ENCODE peak calls at places on chromosome 17, in eight cellular contexts. I is pancreas; W is thoracic aorta; Z is AG04450; Y is effector memory CD4-positive, alpha-beta T cell; O is spleen; Q is prostate gland; A is HepG2. P is an unnamed sample.

GRCh38 chr17:8504460-8505207 is 69.0 kb downstream of the NDEL1 start:
- DNase-seq in I (no peak), Q (no peak), O (no peak), W (no peak), Z (no peak), Y (no peak), A (no peak), P (no peak)

GRCh38 chr17:39380144-39380543 is 21.3 kb downstream of the FBXL20 start:
- DNase-seq in Q (no peak), A (no peak), O (no peak), Z (no peak), Y (no peak), W (no peak), I (no peak), P (no peak)

GRCh38 chr17:27624555-27624954 is 6.4 kb upstream of the LGALS9 start:
- DNase-seq in I (no peak), Z (no peak), Q (no peak), A (no peak), O (no peak), Y (no peak), W (no peak), P (no peak)

GRCh38 chr17:72535346-72535745 is 414.5 kb downstream of the SOX9 start:
- DNase-seq in O (no peak), Z (no peak), Y (no peak), W (no peak), A (no peak), Q (no peak), I (no peak), P (no peak)

GRCh38 chr17:63138713-63139112 is 172.7 kb downstream of the TANC2 start:
- DNase-seq in W (no peak), Z (no peak), Y (no peak), O (no peak), A (no peak), I (no peak), Q (no peak), P (no peak)

GRCh38 chr17:51869387-51869786 is 289.1 kb downstream of the CA10 start:
- DNase-seq in Y (no peak), O (no peak), W (no peak), Q (no peak), A (peak), I (no peak), Z (no peak), P (no peak)

GRCh38 chr17:46117850-46118696 is 75.2 kb downstream of the KANSL1 start:
- DNase-seq in Y (no peak), Z (no peak), A (no peak), O (no peak), W (no peak), Q (no peak), I (no peak), P (no peak)

GRCh38 chr17:62597920-62598319 is 29.6 kb upstream of the MRC2 start:
- DNase-seq in Z (no peak), I (no peak), A (no peak), Q (no peak), W (no peak), Y (no peak), O (no peak), P (no peak)

GRCh38 chr17:50051082-50051576 is 4.8 kb upstream of the ITGA3 start:
- DNase-seq in Y (no peak), Z (no peak), A (no peak), W (no peak), I (no peak), O (peak), Q (no peak), P (no peak)

GRCh38 chr17:2239882-2240430 is 63.6 kb downstream of the SMG6 start:
- DNase-seq in A (no peak), Y (no peak), O (no peak), Z (peak), I (no peak), W (peak), Q (no peak), P (peak)

GRCh38 chr17:67187927-67188326 is 57.1 kb downstream of the HELZ start:
- DNase-seq in O (no peak), Z (no peak), Q (no peak), A (no peak), W (no peak), Y (no peak), I (no peak), P (no peak)

GRCh38 chr17:39623356-39623950 is 3.3 kb upstream of the PPP1R1B start:
- DNase-seq in Z (no peak), Q (peak), I (peak), A (peak), Y (peak), O (peak), W (peak), P (no peak)

GRCh38 chr17:67582632-67583230 is 135.0 kb upstream of the NOL11 start:
- DNase-seq in I (peak), Q (peak), Y (no peak), Z (no peak), W (no peak), A (no peak), O (no peak), P (no peak)

GRCh38 chr17:73802314-73802713 is 158.1 kb upstream of the SDK2 start:
- DNase-seq in O (no peak), Z (no peak), W (no peak), Y (no peak), I (no peak), Q (no peak), A (peak), P (no peak)

GRCh38 chr17:54527941-54528340 is 372.7 kb upstream of the TOM1L1 start:
- DNase-seq in O (no peak), Z (no peak), W (no peak), Q (no peak), A (no peak), I (no peak), Y (no peak), P (no peak)

GRCh38 chr17:5585814-5586558 is 1.7 kb upstream of the NLRP1 start:
- DNase-seq in Y (no peak), O (no peak), Z (no peak), A (no peak), Q (no peak), W (no peak), I (no peak), P (peak)

GRCh38 chr17:4739122-4740024 is at the start of the genes CXCL16 and ZMYND15:
- DNase-seq in I (peak), Z (no peak), A (no peak), O (peak), Q (peak), W (no peak), Y (peak), P (no peak)

GRCh38 chr17:34874496-34874895 is 86.8 kb downstream of the CCT6B start:
- DNase-seq in I (no peak), O (no peak), W (no peak), A (no peak), Y (no peak), Z (no peak), Q (no peak), P (no peak)

GRCh38 chr17:37741334-37742113 is 3.3 kb downstream of the HNF1B start:
- DNase-seq in O (no peak), Y (no peak), Z (no peak), I (peak), A (no peak), W (no peak), Q (no peak), P (no peak)

GRCh38 chr17:3602499-3602898 is 6.7 kb downstream of the TRPV1 start:
- DNase-seq in I (no peak), Y (no peak), W (no peak), A (peak), O (no peak), Z (no peak), Q (no peak), P (no peak)

GRCh38 chr17:2977157-2977556 is 86.2 kb downstream of the OR1D5 start:
- DNase-seq in O (no peak), Y (no peak), Z (no peak), A (no peak), W (no peak), I (no peak), Q (no peak), P (no peak)

GRCh38 chr17:2049333-2050245 is 5.3 kb upstream of the HIC1 start:
- DNase-seq in Z (no peak), A (no peak), I (peak), Q (peak), W (no peak), Y (peak), O (peak), P (no peak)

GRCh38 chr17:45234641-45235040 is 13.0 kb downstream of the FMNL1 start:
- DNase-seq in Z (no peak), O (peak), I (no peak), Y (no peak), A (peak), W (no peak), Q (no peak), P (no peak)

GRCh38 chr17:31645351-31645750 is 213.7 kb downstream of the COPRS start:
- DNase-seq in O (no peak), Y (no peak), I (no peak), A (no peak), W (no peak), Q (no peak), Z (no peak), P (no peak)

GRCh38 chr17:62760059-62760887 is 47.8 kb downstream of the MARCHF10 start:
- DNase-seq in I (no peak), W (no peak), Z (no peak), Q (no peak), A (no peak), O (no peak), Y (no peak), P (no peak)

GRCh38 chr17:77096570-77097214 is 44.1 kb upstream of the SEC14L1 start:
- DNase-seq in Y (no peak), W (no peak), Q (peak), A (peak), O (no peak), Z (no peak), I (peak), P (no peak)

GRCh38 chr17:19938736-19939135 is 38.9 kb downstream of the AKAP10 start:
- DNase-seq in W (no peak), O (no peak), I (no peak), Q (no peak), Z (no peak), Y (no peak), A (no peak), P (no peak)

GRCh38 chr17:39252788-39253460 is 27.2 kb upstream of the STAC2 start:
- DNase-seq in Z (no peak), I (no peak), Y (no peak), Q (no peak), O (peak), W (no peak), A (no peak), P (no peak)

GRCh38 chr17:42210046-42210445 is 15.8 kb upstream of the GHDC start:
- DNase-seq in W (no peak), Q (no peak), I (no peak), Y (no peak), Z (no peak), A (no peak), O (no peak), P (no peak)

GRCh38 chr17:46818319-46818928 is at the start of gene WNT3:
- DNase-seq in O (peak), I (no peak), W (no peak), A (no peak), Z (no peak), Q (no peak), Y (no peak), P (no peak)

GRCh38 chr17:67488161-67488560 is 111.1 kb downstream of the PITPNC1 start:
- DNase-seq in Q (no peak), W (no peak), A (no peak), I (peak), Y (no peak), Z (no peak), O (no peak), P (no peak)

GRCh38 chr17:30520882-30521281 is 43.7 kb downstream of the GOSR1 start:
- DNase-seq in A (no peak), W (no peak), Y (no peak), I (no peak), O (no peak), Z (no peak), Q (no peak), P (no peak)

GRCh38 chr17:19752216-19753048 is 4.3 kb upstream of the ALDH3A1 start:
- DNase-seq in Q (no peak), Y (no peak), O (peak), Z (no peak), A (no peak), W (no peak), I (no peak), P (no peak)

GRCh38 chr17:77286641-77287431 is 146.1 kb downstream of the SEC14L1 start:
- DNase-seq in W (no peak), Y (no peak), Z (no peak), O (no peak), A (peak), I (peak), Q (peak), P (peak)

GRCh38 chr17:70158180-70158579 is 11.2 kb upstream of the KCNJ2 start:
- DNase-seq in W (no peak), Q (no peak), I (no peak), Z (no peak), A (no peak), Y (no peak), O (no peak), P (no peak)

GRCh38 chr17:12342161-12342560 is 321.5 kb downstream of the MAP2K4 start:
- DNase-seq in W (no peak), Z (no peak), Y (no peak), O (no peak), Q (no peak), I (no peak), A (no peak), P (no peak)

DNA sequence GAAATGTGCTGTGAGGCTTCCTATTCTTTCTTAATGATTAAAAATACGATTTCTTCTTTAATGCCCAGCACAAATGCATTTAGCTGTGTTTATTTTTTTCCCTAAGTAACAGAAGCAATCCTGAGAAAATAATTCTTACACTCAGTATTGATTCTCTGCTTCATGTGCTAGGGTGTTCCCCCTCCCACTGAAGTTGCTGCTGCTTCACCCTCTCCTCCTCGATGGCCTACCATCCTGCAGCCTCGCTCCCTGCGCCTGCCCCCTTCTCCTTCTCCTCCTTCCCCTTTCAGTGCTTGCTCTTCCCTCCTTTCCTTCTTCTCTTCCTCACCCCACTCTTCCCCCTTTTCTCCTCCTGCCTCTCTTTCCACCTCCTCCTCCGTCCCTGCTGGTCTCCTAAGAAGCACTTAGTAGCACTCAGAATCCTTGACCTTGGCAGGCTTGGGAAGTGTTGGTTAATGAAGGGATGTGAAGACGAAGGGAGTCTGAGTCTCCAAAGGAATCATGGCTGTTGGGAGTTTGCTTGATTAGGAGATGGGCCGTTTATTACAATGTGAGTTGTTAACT is 119.7 kb downstream of the RPTOR start:
- DNase-seq in W (no peak), A (no peak), O (no peak), Y (no peak), I (no peak), Q (no peak), Z (no peak), P (no peak)
- H3K27ac ChIP-seq in W (no peak), A (no peak), O (no peak), Y (peak), I (no peak), Q (no peak), Z (peak), P (no peak)

DNA sequence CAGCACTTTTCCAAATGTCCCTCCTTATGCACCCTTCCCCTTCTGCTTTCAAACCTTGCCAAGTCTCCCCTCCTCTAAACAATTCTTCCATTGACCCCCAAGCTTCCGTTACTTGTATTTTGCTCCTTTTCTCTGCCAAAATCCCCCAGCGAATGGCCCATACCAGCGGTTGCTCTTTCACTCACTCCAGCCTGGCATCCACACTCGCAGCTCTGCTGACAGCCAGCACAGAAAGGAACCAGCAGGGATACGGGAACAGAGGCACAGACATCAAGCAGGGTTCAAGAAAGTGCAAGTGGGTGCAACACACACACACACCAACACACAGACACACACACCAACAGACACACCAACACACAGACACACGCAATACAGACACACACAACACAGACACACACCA is 2.8 kb downstream of the CDRT4 start:
- DNase-seq in Z (no peak), O (no peak), I (no peak), Q (no peak), A (no peak), W (no peak), Y (no peak), P (no peak)
- H3K27ac ChIP-seq in Z (no peak), O (no peak), I (no peak), Q (no peak), A (no peak), W (peak), Y (no peak), P (no peak)

GRCh38 chr17:6683730-6684459 is 29.3 kb downstream of the SLC13A5 start:
- DNase-seq in W (no peak), Q (no peak), A (no peak), O (no peak), Z (no peak), Y (no peak), I (no peak), P (no peak)
- H3K27ac ChIP-seq in W (no peak), Q (no peak), A (peak), O (no peak), Z (no peak), Y (no peak), I (no peak), P (no peak)

GRCh38 chr17:82734987-82735866 is at the start of gene FN3K:
- DNase-seq in Q (peak), Z (peak), Y (no peak), W (no peak), A (peak), O (peak), I (peak), P (no peak)
- H3K27ac ChIP-seq in Q (peak), Z (no peak), Y (no peak), W (peak), A (peak), O (no peak), I (peak), P (no peak)

GRCh38 chr17:75079023-75079373 is 8.8 kb upstream of the SLC16A5 start:
- DNase-seq in O (no peak), W (no peak), A (no peak), Z (no peak), Y (no peak), Q (no peak), I (no peak), P (no peak)
- H3K27ac ChIP-seq in O (no peak), W (peak), A (peak), Z (peak), Y (no peak), Q (no peak), I (peak), P (no peak)

GRCh38 chr17:49021768-49022103 is 24.6 kb downstream of the IGF2BP1 start:
- DNase-seq in Z (no peak), A (no peak), I (no peak), Y (no peak), W (no peak), Q (no peak), O (no peak), P (no peak)
- H3K27ac ChIP-seq in Z (no peak), A (peak), I (no peak), Y (no peak), W (no peak), Q (no peak), O (no peak), P (no peak)

GRCh38 chr17:59851431-59852375 is 41.0 kb downstream of the TUBD1 start:
- DNase-seq in I (no peak), O (no peak), A (no peak), Y (no peak), Z (peak), W (no peak), Q (peak), P (no peak)

GRCh38 chr17:59848385-59848668 is 44.4 kb downstream of the TUBD1 start:
- DNase-seq in Z (no peak), Q (no peak), A (no peak), W (no peak), I (no peak), O (no peak), Y (no peak), P (no peak)

GRCh38 chr17:59845595-59846390 is 47.0 kb downstream of the TUBD1 start:
- DNase-seq in Y (no peak), O (no peak), W (no peak), Q (peak), Z (no peak), I (peak), A (peak), P (peak)

GRCh38 chr17:59846391-59847165 is 46.2 kb downstream of the TUBD1 start:
- DNase-seq in I (peak), Z (peak), A (peak), O (no peak), Y (no peak), Q (peak), W (no peak), P (peak)

DNA sequence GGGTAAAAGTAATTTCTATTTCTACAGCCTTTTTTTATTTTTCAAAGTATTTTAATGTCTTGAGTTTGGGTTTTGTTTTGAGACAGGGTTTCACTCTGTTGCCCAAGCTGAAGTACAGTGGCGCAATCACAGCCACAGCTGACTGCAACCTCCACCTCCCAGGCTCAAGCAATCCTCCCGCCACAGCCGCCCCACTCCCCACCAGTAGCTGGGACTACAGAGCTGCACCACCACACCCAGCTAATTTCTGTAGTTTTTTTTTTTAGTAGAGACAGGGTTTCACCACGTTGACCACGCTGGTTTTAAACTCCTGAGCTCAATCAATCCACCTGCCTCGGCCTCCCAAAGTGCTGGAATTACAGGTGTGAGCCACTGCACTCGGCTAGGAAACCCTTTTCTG is 44.0 kb downstream of the TUBD1 start:
- DNase-seq in Q (no peak), Z (no peak), A (peak), W (no peak), Y (no peak), O (peak), I (peak), P (no peak)
- H3K27ac ChIP-seq in Q (peak), Z (peak), A (peak), W (peak), Y (no peak), O (no peak), I (peak), P (peak)